ENCODE peak calls at places on chromosomes 16 and 17, in six cellular contexts. One of them, this sample, is unnamed.

GRCh38 chr17:53719229-53719628 is 103.5 kb upstream of the KIF2B start:
- DNase-seq in Panc1: no peak
- DNase-seq in HEK293T: no peak
- DNase-seq in activated T-cell treated with anti-CD3 and anti-CD28 coated beads for 1 hour: no peak
- DNase-seq in effector memory CD4-positive, alpha-beta T cell: no peak
- DNase-seq in left ventricle myocardium inferior: no peak
- DNase-seq in this sample: no peak

GRCh38 chr17:61372436-61372835 is 27.2 kb upstream of the TBX2 start:
- DNase-seq in effector memory CD4-positive, alpha-beta T cell: no peak
- DNase-seq in Panc1: no peak
- DNase-seq in left ventricle myocardium inferior: no peak
- DNase-seq in activated T-cell treated with anti-CD3 and anti-CD28 coated beads for 1 hour: no peak
- DNase-seq in HEK293T: no peak
- DNase-seq in this sample: no peak

GRCh38 chr16:72961863-72962262 is 86.1 kb downstream of the ZFHX3 start:
- DNase-seq in left ventricle myocardium inferior: no peak
- DNase-seq in activated T-cell treated with anti-CD3 and anti-CD28 coated beads for 1 hour: no peak
- DNase-seq in Panc1: no peak
- DNase-seq in effector memory CD4-positive, alpha-beta T cell: no peak
- DNase-seq in HEK293T: no peak
- DNase-seq in this sample: no peak

GRCh38 chr17:68198931-68199836 is 48.7 kb upstream of the AMZ2 start:
- DNase-seq in activated T-cell treated with anti-CD3 and anti-CD28 coated beads for 1 hour: no peak
- DNase-seq in effector memory CD4-positive, alpha-beta T cell: no peak
- DNase-seq in HEK293T: no peak
- DNase-seq in left ventricle myocardium inferior: no peak
- DNase-seq in Panc1: no peak
- DNase-seq in this sample: no peak

GRCh38 chr16:8966781-8967436 is 3.2 kb upstream of the USP7 start:
- DNase-seq in Panc1: no peak
- DNase-seq in effector memory CD4-positive, alpha-beta T cell: no peak
- DNase-seq in activated T-cell treated with anti-CD3 and anti-CD28 coated beads for 1 hour: no peak
- DNase-seq in HEK293T: no peak
- DNase-seq in left ventricle myocardium inferior: no peak
- DNase-seq in this sample: no peak

GRCh38 chr17:18043491-18043890 is 4.3 kb downstream of the GID4 start:
- DNase-seq in effector memory CD4-positive, alpha-beta T cell: no peak
- DNase-seq in Panc1: no peak
- DNase-seq in activated T-cell treated with anti-CD3 and anti-CD28 coated beads for 1 hour: no peak
- DNase-seq in HEK293T: no peak
- DNase-seq in left ventricle myocardium inferior: no peak
- DNase-seq in this sample: no peak

GRCh38 chr17:19270347-19270950 is 33.3 kb downstream of the EPN2 start:
- DNase-seq in HEK293T: no peak
- DNase-seq in left ventricle myocardium inferior: no peak
- DNase-seq in activated T-cell treated with anti-CD3 and anti-CD28 coated beads for 1 hour: no peak
- DNase-seq in effector memory CD4-positive, alpha-beta T cell: no peak
- DNase-seq in Panc1: no peak
- DNase-seq in this sample: no peak

GRCh38 chr16:4780235-4780634 is 7.9 kb downstream of the SEPTIN12 start:
- DNase-seq in activated T-cell treated with anti-CD3 and anti-CD28 coated beads for 1 hour: no peak
- DNase-seq in left ventricle myocardium inferior: no peak
- DNase-seq in effector memory CD4-positive, alpha-beta T cell: no peak
- DNase-seq in Panc1: no peak
- DNase-seq in HEK293T: no peak
- DNase-seq in this sample: no peak

GRCh38 chr17:2982854-2983636 is 80.4 kb downstream of the OR1D5 start:
- DNase-seq in left ventricle myocardium inferior: peak; percentile 79
- DNase-seq in HEK293T: no peak
- DNase-seq in effector memory CD4-positive, alpha-beta T cell: no peak
- DNase-seq in Panc1: no peak
- DNase-seq in activated T-cell treated with anti-CD3 and anti-CD28 coated beads for 1 hour: no peak
- DNase-seq in this sample: no peak

GRCh38 chr17:21161498-21162393 is 35.0 kb downstream of the DHRS7B start:
- DNase-seq in HEK293T: no peak
- DNase-seq in left ventricle myocardium inferior: no peak
- DNase-seq in Panc1: no peak
- DNase-seq in effector memory CD4-positive, alpha-beta T cell: no peak
- DNase-seq in activated T-cell treated with anti-CD3 and anti-CD28 coated beads for 1 hour: no peak
- DNase-seq in this sample: no peak

GRCh38 chr17:82662711-82663261 is 14.5 kb upstream of the WDR45B start:
- DNase-seq in Panc1: no peak
- DNase-seq in left ventricle myocardium inferior: no peak
- DNase-seq in effector memory CD4-positive, alpha-beta T cell: no peak
- DNase-seq in HEK293T: no peak
- DNase-seq in activated T-cell treated with anti-CD3 and anti-CD28 coated beads for 1 hour: no peak
- DNase-seq in this sample: no peak

GRCh38 chr16:67206838-67207115 is 7.8 kb downstream of the ELMO3 start:
- DNase-seq in effector memory CD4-positive, alpha-beta T cell: no peak
- DNase-seq in activated T-cell treated with anti-CD3 and anti-CD28 coated beads for 1 hour: no peak
- DNase-seq in left ventricle myocardium inferior: no peak
- DNase-seq in Panc1: no peak
- DNase-seq in HEK293T: no peak
- DNase-seq in this sample: no peak

GRCh38 chr17:73747221-73748002 is 103.2 kb upstream of the SDK2 start:
- DNase-seq in effector memory CD4-positive, alpha-beta T cell: no peak
- DNase-seq in activated T-cell treated with anti-CD3 and anti-CD28 coated beads for 1 hour: no peak
- DNase-seq in Panc1: no peak
- DNase-seq in HEK293T: no peak
- DNase-seq in left ventricle myocardium inferior: peak; percentile 41
- DNase-seq in this sample: no peak

GRCh38 chr17:49508061-49508865 is 13.2 kb downstream of the NGFR start:
- DNase-seq in left ventricle myocardium inferior: no peak
- DNase-seq in activated T-cell treated with anti-CD3 and anti-CD28 coated beads for 1 hour: no peak
- DNase-seq in effector memory CD4-positive, alpha-beta T cell: no peak
- DNase-seq in Panc1: no peak
- DNase-seq in HEK293T: no peak
- DNase-seq in this sample: no peak

GRCh38 chr16:70660672-70661350 is 14.5 kb downstream of the IL34 start:
- DNase-seq in left ventricle myocardium inferior: no peak
- DNase-seq in HEK293T: no peak
- DNase-seq in Panc1: no peak
- DNase-seq in effector memory CD4-positive, alpha-beta T cell: no peak
- DNase-seq in activated T-cell treated with anti-CD3 and anti-CD28 coated beads for 1 hour: no peak
- DNase-seq in this sample: no peak